ENCODE peak calls at places on chromosome 21, in four cellular contexts. One of them, this sample, is unnamed.

GRCh38 chr21:41458121-41458520 is 32.1 kb downstream of the MX1 start:
- DNase-seq in upper lobe of left lung: no peak
- DNase-seq in IMR-90: peak; percentile 8
- DNase-seq in gastrocnemius medialis: no peak
- DNase-seq in this sample: no peak

GRCh38 chr21:26391166-26391565 is 181.9 kb downstream of the CYYR1 start:
- DNase-seq in upper lobe of left lung: no peak
- DNase-seq in IMR-90: no peak
- DNase-seq in gastrocnemius medialis: no peak
- DNase-seq in this sample: no peak

GRCh38 chr21:37758997-37759396 is 157.3 kb downstream of the KCNJ6 start:
- DNase-seq in upper lobe of left lung: no peak
- DNase-seq in IMR-90: peak; percentile 62
- DNase-seq in gastrocnemius medialis: no peak
- DNase-seq in this sample: no peak

GRCh38 chr21:31918250-31918775 is 45.5 kb downstream of the HUNK start:
- DNase-seq in upper lobe of left lung: no peak
- DNase-seq in IMR-90: no peak
- DNase-seq in gastrocnemius medialis: no peak
- DNase-seq in this sample: no peak

GRCh38 chr21:37435120-37435519 is 68.5 kb downstream of the DYRK1A start:
- DNase-seq in upper lobe of left lung: no peak
- DNase-seq in IMR-90: peak; percentile 80
- DNase-seq in gastrocnemius medialis: peak; percentile 51
- DNase-seq in this sample: no peak

GRCh38 chr21:25179116-25179515 is 428.2 kb downstream of the MRPL39 start:
- DNase-seq in upper lobe of left lung: no peak
- DNase-seq in IMR-90: peak; percentile 30
- DNase-seq in gastrocnemius medialis: no peak
- DNase-seq in this sample: no peak

GRCh38 chr21:46661211-46661625 is 25.7 kb downstream of the PRMT2 start:
- DNase-seq in upper lobe of left lung: peak; percentile 95
- DNase-seq in IMR-90: peak; percentile 82
- DNase-seq in gastrocnemius medialis: no peak
- DNase-seq in this sample: no peak

GRCh38 chr21:38236232-38236631 is 20.6 kb upstream of the KCNJ15 start:
- DNase-seq in upper lobe of left lung: no peak
- DNase-seq in IMR-90: no peak
- DNase-seq in gastrocnemius medialis: no peak
- DNase-seq in this sample: no peak

GRCh38 chr21:17819878-17820232 is 699 bp upstream of the C21orf91 start:
- DNase-seq in upper lobe of left lung: no peak
- DNase-seq in IMR-90: peak; percentile 72
- DNase-seq in gastrocnemius medialis: no peak
- DNase-seq in this sample: no peak

GRCh38 chr21:25513810-25514209 is 93.5 kb downstream of the MRPL39 start:
- DNase-seq in upper lobe of left lung: no peak
- DNase-seq in IMR-90: no peak
- DNase-seq in gastrocnemius medialis: no peak
- DNase-seq in this sample: no peak

GRCh38 chr21:36035381-36035791 is 24.9 kb downstream of the SETD4 start:
- DNase-seq in upper lobe of left lung: no peak
- DNase-seq in IMR-90: no peak
- DNase-seq in gastrocnemius medialis: no peak
- DNase-seq in this sample: no peak

GRCh38 chr21:36504067-36505058 is 24.4 kb upstream of the CLDN14 start:
- DNase-seq in upper lobe of left lung: no peak
- DNase-seq in IMR-90: peak; percentile 68
- DNase-seq in gastrocnemius medialis: no peak
- DNase-seq in this sample: no peak

GRCh38 chr21:32962286-32962685 is 63.4 kb upstream of the OLIG2 start:
- DNase-seq in upper lobe of left lung: no peak
- DNase-seq in IMR-90: no peak
- DNase-seq in gastrocnemius medialis: no peak
- DNase-seq in this sample: no peak

DNA sequence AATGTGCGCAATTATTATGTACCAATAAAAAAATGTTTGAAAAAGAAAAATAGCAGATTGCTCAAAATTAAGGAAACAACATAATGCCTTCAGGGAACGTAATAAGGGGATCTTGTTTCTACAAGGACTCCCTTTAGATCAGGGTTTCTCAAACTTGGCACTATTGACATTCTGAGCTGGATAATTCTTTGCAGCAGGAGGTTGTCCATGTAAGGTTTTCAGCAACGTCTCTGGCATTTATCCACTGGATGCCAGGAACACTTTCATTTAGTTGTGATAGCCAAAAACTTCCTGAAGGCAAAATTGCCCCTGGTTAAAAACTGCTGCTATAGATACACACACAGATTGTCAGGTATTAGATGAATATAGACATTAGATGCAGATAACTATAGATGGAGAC is 666.7 kb upstream of the ADAMTS5 start:
- DNase-seq in upper lobe of left lung: no peak
- DNase-seq in IMR-90: no peak
- DNase-seq in gastrocnemius medialis: no peak
- DNase-seq in this sample: no peak
- H3K27ac ChIP-seq in upper lobe of left lung: no peak overlapping the region
- H3K27ac ChIP-seq in IMR-90: no peak overlapping the region
- H3K27ac ChIP-seq in gastrocnemius medialis: no peak overlapping the region
- H3K27ac ChIP-seq in this sample: no peak overlapping the region

DNA sequence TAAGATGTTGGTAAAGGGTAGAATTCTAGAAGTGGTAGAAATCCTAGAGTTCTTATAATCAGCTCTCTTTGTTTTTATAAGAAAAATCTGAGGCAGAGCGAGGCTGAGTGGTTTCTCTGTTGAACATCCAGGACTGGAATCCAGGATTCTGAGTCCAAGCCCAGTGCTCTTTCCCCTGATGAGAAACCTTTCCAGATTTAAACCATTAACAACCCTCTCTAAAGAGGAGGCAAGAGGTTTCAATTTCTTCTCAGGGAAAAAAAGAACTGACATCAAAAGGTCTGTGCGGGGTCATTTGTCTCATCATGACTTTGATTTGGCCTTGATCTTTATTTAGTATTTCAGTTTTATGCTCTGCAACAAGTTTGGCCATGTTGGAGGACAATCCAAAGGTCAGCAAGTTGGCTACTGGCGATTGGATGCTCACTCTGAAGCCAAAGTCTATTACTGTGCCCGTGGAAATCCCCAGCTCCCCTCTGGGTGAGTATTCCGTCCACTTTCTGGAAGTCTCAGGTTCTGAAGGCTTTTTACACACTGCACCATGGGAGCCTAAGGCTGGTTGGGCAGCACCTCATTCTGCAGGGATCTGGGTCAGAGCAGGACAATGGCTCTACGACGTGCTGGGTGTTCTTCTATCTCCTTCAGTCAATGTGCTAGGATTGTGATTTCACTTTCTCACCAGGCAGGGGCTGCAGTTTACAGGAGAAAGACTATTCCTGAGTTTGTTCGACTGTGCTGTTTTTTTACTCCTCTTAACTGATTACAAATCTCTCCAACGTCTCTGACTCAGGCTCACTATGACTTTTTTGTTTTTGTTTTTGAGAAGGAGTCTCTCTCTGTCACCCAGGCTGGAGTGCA is 18.9 kb upstream of the CCT8 start:
- DNase-seq in upper lobe of left lung: no peak
- DNase-seq in IMR-90: peak; percentile 73
- DNase-seq in gastrocnemius medialis: no peak
- DNase-seq in this sample: no peak
- TF ChIP-seq CTCF in upper lobe of left lung: no peak
- TF ChIP-seq CTCF in IMR-90: peak; percentile 40
- TF ChIP-seq CTCF in gastrocnemius medialis: no peak
- TF ChIP-seq CTCF in this sample: no peak

DNA sequence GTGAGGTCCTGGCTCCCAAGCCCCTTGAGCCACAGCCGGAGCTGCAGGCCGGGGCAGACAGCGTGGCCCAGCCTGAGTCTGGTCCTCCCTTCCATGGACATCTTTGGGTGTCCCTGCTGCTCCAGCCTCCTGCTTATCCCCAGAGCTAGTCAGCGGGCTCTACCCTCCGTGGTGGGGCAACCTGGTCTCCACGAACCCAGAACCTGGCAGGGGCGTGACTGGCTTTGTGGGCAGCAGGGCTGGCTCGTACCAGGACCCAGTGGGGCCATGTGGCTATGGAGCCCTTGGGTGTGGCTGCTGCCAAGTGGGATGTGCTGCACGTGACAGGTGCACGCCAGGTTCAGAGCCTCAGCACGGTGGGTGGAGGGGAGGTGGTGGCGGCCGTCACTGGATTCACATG is 18.3 kb downstream of the CFAP410 start:
- DNase-seq in upper lobe of left lung: peak; percentile 49
- DNase-seq in IMR-90: no peak
- DNase-seq in gastrocnemius medialis: no peak
- DNase-seq in this sample: no peak
- TF ChIP-seq POLR2A in upper lobe of left lung: no peak
- TF ChIP-seq POLR2A in IMR-90: no peak
- TF ChIP-seq POLR2A in gastrocnemius medialis: no peak
- TF ChIP-seq POLR2A in this sample: no peak

DNA sequence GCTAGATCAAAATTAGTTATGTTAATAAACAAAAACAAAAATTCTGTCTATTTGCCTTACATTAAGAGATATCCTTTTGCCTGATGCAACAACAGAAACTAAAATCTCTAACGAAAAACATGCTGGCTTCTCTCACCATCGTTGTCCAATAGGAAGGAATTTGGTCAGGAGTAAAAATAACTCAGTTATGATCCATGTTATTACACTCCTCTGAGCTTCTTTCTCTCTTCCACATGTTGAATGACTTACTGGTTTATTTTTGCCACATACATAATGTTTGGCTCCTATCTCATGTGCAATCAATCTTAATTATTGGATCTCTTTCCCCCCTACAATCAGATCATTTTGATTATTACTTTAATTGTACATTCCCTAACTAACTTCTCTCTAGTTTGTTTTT is 688.4 kb downstream of the USP25 start:
- DNase-seq in upper lobe of left lung: no peak
- DNase-seq in IMR-90: no peak
- DNase-seq in gastrocnemius medialis: no peak
- DNase-seq in this sample: no peak
- H3K27ac ChIP-seq in upper lobe of left lung: no peak overlapping the region
- H3K27ac ChIP-seq in IMR-90: no peak overlapping the region
- H3K27ac ChIP-seq in gastrocnemius medialis: peak overlapping the region; percentile 91
- H3K27ac ChIP-seq in this sample: peak overlapping the region; percentile 86

DNA sequence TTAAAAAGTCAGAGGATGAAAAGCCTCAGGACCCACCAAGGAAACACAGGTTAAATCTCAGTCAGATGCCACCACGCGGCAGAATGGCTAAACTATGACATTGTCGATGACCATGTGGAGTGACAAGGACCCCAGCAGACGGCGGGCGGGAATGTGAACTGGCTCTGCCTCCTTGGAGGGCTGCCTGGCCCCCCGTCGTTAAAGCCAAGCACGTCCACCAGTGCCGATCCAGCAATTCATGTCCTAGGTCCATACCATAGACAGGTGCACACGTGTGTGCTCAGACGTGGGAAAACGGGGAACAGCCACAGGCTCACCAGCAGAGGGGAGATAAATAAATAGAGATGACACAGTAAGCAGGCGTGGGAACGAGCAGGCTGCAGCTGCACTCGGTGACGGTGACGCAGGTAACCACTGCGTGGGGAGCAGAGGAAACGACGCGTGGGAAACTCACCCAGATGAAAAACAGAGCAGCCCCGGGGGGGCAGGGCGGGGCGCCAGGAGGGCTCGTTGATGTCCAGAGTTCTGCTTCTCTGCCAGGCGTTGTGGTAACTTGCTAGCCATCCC is 28.3 kb upstream of the PCBP3 start:
- DNase-seq in upper lobe of left lung: no peak
- DNase-seq in IMR-90: peak; percentile 31
- DNase-seq in gastrocnemius medialis: no peak
- DNase-seq in this sample: no peak
- TF ChIP-seq CTCF in upper lobe of left lung: no peak
- TF ChIP-seq CTCF in IMR-90: no peak
- TF ChIP-seq CTCF in gastrocnemius medialis: no peak
- TF ChIP-seq CTCF in this sample: no peak

DNA sequence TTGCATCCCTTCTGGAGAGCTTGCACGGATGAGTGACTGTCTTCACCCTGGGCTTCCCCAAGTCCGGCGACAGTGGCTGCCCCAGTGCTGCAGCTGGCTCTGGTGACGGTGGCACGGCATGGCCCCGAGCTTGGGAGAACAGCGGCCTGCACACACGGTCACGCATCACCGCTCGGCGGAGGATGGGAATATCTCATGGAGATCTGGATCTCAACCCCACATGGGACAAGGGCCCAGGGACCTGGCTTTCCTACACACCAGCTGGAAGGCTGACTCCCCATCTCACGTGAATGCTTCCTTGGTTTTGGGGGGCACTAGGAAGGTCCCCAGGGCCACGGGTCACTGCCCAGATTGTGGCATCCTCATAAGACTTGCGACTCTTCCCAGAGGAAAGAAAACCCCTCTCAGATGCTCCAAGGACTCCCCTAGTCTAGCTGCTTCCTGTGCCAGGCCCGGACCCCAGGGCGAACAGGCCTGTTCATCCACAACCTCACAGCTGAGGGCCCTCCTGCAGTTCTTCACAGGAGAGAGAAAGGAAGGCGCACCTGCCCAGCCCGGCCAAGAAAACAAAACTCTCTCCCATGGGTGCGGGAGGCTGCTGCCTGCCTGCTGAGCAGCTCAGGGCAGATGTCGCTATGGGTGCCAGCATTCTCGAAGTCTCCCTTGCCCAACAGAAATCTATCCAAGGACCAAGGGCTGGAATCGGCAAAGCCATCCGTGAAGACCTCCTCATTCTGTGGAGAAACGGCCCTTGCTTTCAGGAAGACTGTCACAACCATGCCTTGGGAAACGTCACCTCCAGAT is 9.9 kb downstream of the CFAP410 start:
- DNase-seq in upper lobe of left lung: peak; percentile 73
- DNase-seq in IMR-90: no peak
- DNase-seq in gastrocnemius medialis: no peak
- DNase-seq in this sample: no peak
- TF ChIP-seq POLR2A in upper lobe of left lung: no peak
- TF ChIP-seq POLR2A in IMR-90: no peak
- TF ChIP-seq POLR2A in gastrocnemius medialis: no peak
- TF ChIP-seq POLR2A in this sample: no peak

DNA sequence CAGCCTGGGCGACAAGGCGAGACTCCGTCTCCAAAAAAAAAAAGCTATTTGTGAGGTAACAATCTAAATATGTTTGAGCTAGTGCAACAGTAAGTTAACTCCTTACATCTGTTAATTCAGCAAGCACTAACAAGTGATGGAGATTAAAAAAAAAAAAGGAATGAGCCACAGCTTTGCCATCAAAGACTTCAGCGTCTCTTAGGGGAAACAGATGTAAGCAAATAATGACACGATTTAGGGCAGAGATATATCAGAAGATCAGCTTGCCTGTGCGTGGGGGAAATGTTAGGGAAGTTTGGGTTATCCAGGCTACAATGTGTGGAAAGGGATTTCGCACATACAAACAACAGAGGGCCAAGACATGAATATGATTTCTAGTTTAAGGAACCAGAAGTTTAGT is 2.2 kb upstream of the BRWD1 start:
- DNase-seq in upper lobe of left lung: no peak
- DNase-seq in IMR-90: no peak
- DNase-seq in gastrocnemius medialis: no peak
- DNase-seq in this sample: no peak
- H3K27ac ChIP-seq in upper lobe of left lung: no peak overlapping the region
- H3K27ac ChIP-seq in IMR-90: no peak overlapping the region
- H3K27ac ChIP-seq in gastrocnemius medialis: no peak overlapping the region
- H3K27ac ChIP-seq in this sample: no peak overlapping the region

GRCh38 chr21:14584357-14585095 is 38.4 kb upstream of the SAMSN1 start:
- DNase-seq in upper lobe of left lung: no peak
- DNase-seq in IMR-90: no peak
- DNase-seq in gastrocnemius medialis: no peak
- DNase-seq in this sample: no peak
- TF ChIP-seq CTCF in upper lobe of left lung: no peak
- TF ChIP-seq CTCF in IMR-90: no peak
- TF ChIP-seq CTCF in gastrocnemius medialis: no peak
- TF ChIP-seq CTCF in this sample: no peak

This sample was measured in esophagus squamous epithelium.